ENCODE peak calls at places on chromosomes 11 and 22, in ten cellular contexts. A, E, X, K, Y, I, S, O, V and Q are unnamed samples.

GRCh38 chr11:131328843-131329242 is 41.6 kb upstream of the NTM start:
- DNase-seq in S (no peak), X (no peak), A (no peak), K (no peak), O (no peak), V (no peak), E (no peak), I (no peak), Y (no peak), Q (no peak)

GRCh38 chr11:7637447-7638157 is 35.7 kb downstream of the CYB5R2 start:
- DNase-seq in O (no peak), Y (peak), I (no peak), A (peak), K (peak), E (no peak), S (peak), V (peak), X (no peak), Q (no peak)

GRCh38 chr11:108670381-108670930 is 5.6 kb downstream of the DDX10 start:
- DNase-seq in Y (no peak), X (no peak), V (peak), O (no peak), E (no peak), A (no peak), K (no peak), I (no peak), S (no peak), Q (no peak)

GRCh38 chr11:117089685-117090084 is 8.5 kb downstream of the SIK3 start:
- DNase-seq in A (no peak), V (no peak), S (no peak), X (no peak), E (no peak), Y (no peak), I (no peak), K (no peak), O (no peak), Q (no peak)

GRCh38 chr11:93662177-93662575 is 694 bp downstream of the CEP295 start:
- DNase-seq in I (no peak), K (no peak), Y (no peak), V (no peak), O (no peak), X (no peak), S (no peak), E (no peak), A (no peak), Q (no peak)

GRCh38 chr22:46937939-46938338 is 175.5 kb downstream of the TBC1D22A start:
- DNase-seq in K (no peak), O (no peak), V (no peak), E (no peak), A (no peak), Y (no peak), S (no peak), X (no peak), I (no peak), Q (no peak)

GRCh38 chr11:109112748-109113378 is 309.1 kb upstream of the C11orf87 start:
- DNase-seq in O (no peak), I (peak), E (no peak), X (no peak), S (no peak), K (no peak), V (peak), A (no peak), Y (no peak), Q (no peak)

GRCh38 chr11:35511666-35512065 is 13.8 kb downstream of the PAMR1 start:
- DNase-seq in I (no peak), K (peak), A (no peak), E (no peak), Y (no peak), X (no peak), S (no peak), V (peak), O (no peak), Q (no peak)

DNA sequence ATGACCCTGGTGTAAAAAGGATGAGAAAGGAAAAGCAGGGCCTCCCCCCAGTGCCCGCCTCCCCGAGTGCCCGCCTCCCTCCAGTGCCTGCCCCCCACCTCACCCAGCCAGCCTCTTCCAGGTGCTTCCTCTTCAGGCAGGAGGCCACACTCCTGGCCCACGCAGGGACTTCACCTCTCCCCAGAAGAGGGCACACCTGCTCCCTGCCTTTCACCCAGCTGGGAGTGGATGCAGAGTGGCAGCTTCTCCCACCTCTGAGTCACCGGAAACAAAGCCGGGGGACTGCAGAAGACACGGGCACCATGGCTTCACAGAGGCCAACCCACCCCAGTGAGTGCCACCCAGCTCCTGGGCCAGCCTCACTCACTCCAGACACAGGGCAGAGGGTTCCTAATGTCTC is 16.1 kb downstream of the CPT1A start:
- DNase-seq in O (no peak), A (no peak), K (no peak), Y (no peak), E (no peak), X (peak), S (no peak), I (peak), V (no peak), Q (no peak)
- TF ChIP-seq CTCF in O (no peak), A (no peak), K (peak), Y (no peak), E (no peak), X (no peak), S (no peak), I (no peak), V (no peak), Q (no peak)

DNA sequence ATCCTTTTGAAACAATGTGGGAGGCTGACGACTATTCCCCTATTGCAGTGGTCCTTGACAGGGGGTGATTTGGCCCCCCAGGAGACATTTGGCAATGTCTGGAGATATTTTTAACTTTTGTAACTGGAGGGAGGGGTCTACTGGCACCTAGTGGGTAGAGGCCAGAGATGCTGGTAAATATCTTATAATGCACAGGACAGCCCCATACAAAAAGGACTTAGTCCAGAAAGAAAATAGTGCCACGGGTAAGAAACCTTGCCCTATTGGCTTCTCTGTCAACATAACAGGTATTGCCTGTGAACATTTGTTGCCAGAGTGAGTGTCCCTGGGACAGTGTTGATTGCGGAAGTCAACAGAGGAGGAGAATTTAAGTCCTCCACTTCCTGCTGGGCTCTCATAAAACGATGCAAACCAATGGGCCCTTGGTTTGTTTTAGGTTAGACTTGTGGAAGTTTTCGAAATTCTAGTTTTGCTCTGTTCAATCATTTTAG is 101.6 kb downstream of the MAML2 start:
- DNase-seq in I (no peak), O (no peak), K (no peak), A (no peak), X (no peak), S (no peak), Y (no peak), V (no peak), E (no peak), Q (no peak)
- TF ChIP-seq CTCF in I (no peak), O (no peak), K (peak), A (no peak), X (no peak), S (peak), Y (no peak), V (no peak), E (no peak), Q (peak)

DNA sequence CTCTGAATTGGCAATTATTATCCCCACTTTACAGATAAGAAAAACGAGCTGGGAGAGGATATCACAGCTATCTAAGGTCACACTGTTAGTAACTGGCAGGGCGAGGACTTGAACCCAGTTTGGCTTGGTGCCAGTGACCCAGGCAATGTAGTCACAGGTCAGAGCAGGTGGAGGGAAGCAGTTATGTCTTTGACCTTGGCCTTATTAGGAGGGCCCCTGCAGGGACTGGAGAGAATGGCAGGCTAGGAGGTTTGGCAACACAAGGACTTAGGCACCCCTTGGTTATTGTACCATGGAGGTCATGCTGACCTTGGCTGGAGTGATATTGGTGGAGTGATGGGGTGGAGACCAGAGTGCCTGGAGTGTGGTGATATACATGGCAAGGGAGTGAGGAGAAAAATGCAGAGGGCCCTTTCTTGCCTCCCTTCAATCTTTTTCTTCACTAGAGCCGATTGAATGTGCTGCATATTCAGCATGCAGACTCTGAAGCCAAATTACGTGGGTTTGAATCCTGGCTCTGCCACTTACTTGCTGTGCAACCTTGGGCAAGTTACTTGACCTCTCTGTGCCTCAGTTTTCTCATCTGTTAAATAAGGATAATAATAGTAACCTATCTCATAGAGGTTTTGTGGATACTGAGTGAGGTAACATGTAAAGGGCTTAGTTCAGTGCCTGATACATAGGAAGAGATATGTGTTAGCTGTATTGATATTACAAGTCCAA is 92.7 kb upstream of the TBCEL start:
- DNase-seq in O (no peak), X (no peak), K (no peak), I (no peak), S (no peak), A (no peak), V (no peak), Y (no peak), E (no peak), Q (no peak)
- TF ChIP-seq CTCF in O (no peak), X (no peak), K (peak), I (no peak), S (no peak), A (no peak), V (no peak), Y (no peak), E (no peak), Q (peak)

DNA sequence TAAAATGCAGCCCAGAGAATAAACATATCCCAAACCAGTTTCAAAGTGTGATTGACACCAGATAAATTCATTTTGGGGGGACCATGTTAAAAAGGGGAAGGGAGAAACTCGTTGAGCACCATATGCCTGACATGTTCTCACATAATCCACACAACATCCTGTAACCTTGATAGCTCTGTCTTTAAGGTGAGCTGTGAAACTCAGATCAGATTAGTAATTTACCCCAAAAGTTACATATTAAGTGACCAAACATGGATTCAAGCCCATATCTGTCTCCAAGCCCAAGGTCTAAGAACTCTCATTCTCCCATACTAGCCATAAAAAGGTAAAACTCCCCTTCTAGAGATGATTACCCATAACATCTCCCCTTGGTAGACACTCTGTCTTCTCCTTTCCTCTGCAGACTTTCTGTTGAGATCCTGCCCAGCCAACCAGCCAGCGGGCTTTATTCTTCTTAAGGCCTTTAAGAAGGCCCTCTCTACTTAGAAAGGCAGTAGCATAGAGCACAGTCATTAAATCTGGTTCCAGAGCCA is 150.7 kb downstream of the CCDC34 start:
- DNase-seq in S (no peak), I (no peak), Y (no peak), V (no peak), A (no peak), K (no peak), O (no peak), E (no peak), X (no peak), Q (no peak)
- TF ChIP-seq CTCF in S (no peak), I (no peak), Y (no peak), V (no peak), A (no peak), K (no peak), O (no peak), E (no peak), X (no peak), Q (no peak)

GRCh38 chr11:14669499-14669898 is 25.9 kb downstream of the PDE3B start:
- DNase-seq in O (no peak), S (no peak), E (no peak), I (no peak), X (no peak), Y (no peak), V (no peak), K (no peak), A (no peak), Q (no peak)
- TF ChIP-seq CTCF in O (no peak), S (no peak), E (no peak), I (no peak), X (no peak), Y (no peak), V (no peak), K (no peak), A (no peak), Q (no peak)

DNA sequence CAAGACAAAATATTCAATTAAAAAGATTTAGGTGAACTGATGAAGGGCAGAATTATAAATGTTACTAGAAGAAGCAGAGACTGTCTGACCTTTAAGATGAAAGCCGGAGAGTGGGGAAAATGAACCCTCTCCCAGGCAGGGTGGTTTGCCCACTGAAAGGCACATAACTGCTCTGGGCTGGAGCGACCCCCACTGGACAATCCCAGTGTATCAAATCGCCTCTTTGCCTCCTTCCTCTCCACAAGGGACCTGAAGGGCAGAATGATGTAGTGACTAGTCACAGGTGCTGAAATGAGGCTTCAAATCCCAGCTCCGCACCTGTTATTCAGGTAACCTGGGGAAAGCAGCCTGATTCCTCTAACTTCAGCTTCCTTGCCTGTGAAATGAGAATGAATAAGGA is 69.0 kb downstream of the EFCAB6 start:
- DNase-seq in Y (no peak), A (no peak), I (peak), S (no peak), X (no peak), K (no peak), O (no peak), V (no peak), E (no peak), Q (no peak)
- TF ChIP-seq CTCF in Y (no peak), A (no peak), I (peak), S (peak), X (no peak), K (peak), O (no peak), V (no peak), E (no peak), Q (peak)

DNA sequence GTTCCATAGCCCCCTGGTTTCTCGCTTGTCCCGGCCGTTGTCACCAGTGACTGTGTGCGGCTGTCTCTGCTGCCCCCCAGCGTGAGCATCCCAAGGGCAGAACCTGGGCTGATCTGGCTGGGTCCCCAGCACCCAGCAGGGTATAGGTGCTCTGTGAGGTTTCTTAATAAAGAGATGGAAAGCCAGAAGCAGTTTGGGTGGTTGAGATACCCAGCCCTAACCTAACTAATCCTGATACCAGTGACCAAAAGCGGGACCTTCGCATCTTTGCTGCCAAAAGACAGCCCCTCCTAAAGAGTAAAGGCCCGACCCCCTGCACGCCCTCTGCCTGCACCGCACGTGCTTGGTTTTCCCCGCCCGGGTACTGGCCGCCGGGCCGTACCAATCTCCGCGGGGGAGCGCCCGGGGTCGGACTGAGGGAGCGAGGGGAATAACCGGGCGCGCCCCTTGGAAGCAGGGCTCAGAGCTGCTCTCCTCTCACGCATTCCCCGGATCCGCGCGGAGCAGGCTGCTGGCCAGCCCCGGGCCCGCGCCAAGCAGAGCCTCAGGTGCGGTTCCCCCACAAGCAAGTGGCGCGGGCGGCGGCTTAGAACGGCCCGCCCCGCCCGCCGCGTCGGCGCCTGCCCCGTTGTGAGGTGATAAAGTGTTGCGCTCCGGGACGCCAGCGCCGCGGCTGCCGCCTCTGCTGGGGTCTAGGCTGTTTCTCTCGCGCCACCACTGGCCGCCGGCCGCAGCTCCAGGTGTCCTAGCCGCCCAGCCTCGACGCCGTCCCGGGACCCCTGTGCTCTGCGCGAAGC is at the start of gene DGAT2:
- DNase-seq in A (no peak), I (peak), O (no peak), S (no peak), V (peak), E (peak), Y (peak), K (peak), X (peak), Q (peak)
- TF ChIP-seq CTCF in A (no peak), I (peak), O (peak), S (no peak), V (no peak), E (no peak), Y (no peak), K (peak), X (no peak), Q (peak)

GRCh38 chr22:37893583-37893983 is 12.5 kb upstream of the MICALL1 start:
- DNase-seq in K (no peak), A (no peak), V (no peak), Y (no peak), E (no peak), I (no peak), O (no peak), S (no peak), X (peak), Q (no peak)

GRCh38 chr22:37892566-37893338 is 13.3 kb upstream of the MICALL1 start:
- DNase-seq in K (no peak), A (no peak), Y (peak), I (no peak), O (peak), X (peak), E (no peak), S (no peak), V (no peak), Q (no peak)

GRCh38 chr22:37891926-37892325 is 14.2 kb upstream of the MICALL1 start:
- DNase-seq in E (no peak), V (no peak), O (no peak), I (no peak), A (no peak), Y (no peak), K (no peak), S (no peak), X (no peak), Q (no peak)

GRCh38 chr22:37884420-37884819 is 21.7 kb upstream of the MICALL1 start:
- DNase-seq in I (no peak), Y (peak), E (no peak), S (no peak), V (peak), O (no peak), K (no peak), X (no peak), A (no peak), Q (no peak)

GRCh38 chr22:37887610-37888378 is 18.3 kb upstream of the MICALL1 start:
- DNase-seq in I (peak), O (no peak), V (peak), X (peak), A (no peak), K (peak), Y (peak), E (peak), S (no peak), Q (no peak)
- TF ChIP-seq CTCF in I (peak), O (no peak), V (peak), X (peak), A (no peak), K (peak), Y (peak), E (peak), S (peak), Q (peak)

DNA sequence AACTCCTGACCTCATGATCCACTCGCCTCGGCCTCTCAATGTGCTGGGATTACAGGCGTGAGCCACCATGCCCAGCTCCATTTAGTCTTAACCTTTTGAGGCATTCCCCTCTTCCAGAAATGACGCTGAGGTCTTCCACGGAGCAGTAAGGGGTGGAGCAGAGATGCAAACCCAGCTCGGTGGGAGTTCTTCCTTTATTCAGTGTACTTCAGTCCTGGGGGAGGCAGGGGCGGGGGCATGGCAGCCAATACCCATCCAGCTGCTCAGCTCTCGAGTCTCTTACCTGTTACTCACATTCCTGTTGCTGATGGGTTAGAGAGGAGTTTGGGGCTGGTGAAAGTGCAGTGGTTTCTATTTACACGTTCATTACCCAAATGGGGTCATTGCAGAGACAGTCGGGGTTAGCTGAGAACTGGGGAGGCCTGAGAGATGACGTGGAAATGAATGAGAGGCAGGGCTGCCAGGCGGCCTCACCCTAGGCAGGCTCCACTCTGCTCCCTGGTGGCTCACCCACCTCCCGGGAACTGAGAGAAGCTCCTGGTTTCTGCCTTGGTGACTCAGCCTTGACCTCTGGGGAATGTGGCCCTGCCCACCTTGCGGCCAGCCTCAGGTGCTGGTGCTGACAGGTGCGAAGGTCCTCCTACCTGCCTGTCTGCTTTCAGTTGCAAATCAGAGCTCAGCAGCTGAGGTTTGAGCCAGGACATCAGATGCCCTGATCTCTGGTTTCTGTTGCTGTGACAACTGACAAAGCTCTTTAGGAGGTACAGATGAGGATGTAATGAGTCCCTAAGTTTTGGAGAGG is 13.4 kb upstream of the ST14 start:
- DNase-seq in K (no peak), V (peak), A (peak), I (no peak), E (no peak), X (peak), O (no peak), Y (no peak), S (no peak), Q (no peak)
- TF ChIP-seq CTCF in K (peak), V (peak), A (no peak), I (peak), E (no peak), X (no peak), O (no peak), Y (no peak), S (peak), Q (no peak)